ENCODE peak calls at places on chromosomes 7 and 10, in six cellular contexts. B is left ventricle myocardium inferior; Q is brain microvascular endothelial cell; K is CD8-positive, alpha-beta T cell; S is pancreas; L is spleen. A is an unnamed sample.
A peak's percentile ranks its signal among the peaks of the same experiment; 100 is the strongest.

GRCh38 chr7:30032310-30033125 is 4.3 kb downstream of the PLEKHA8 start:
- DNase-seq in B (no peak), L (no peak), S (no peak), Q (no peak), K (no peak), A (no peak)

GRCh38 chr10:133125901-133126300 is 34.1 kb upstream of the KNDC1 start:
- DNase-seq in Q (no peak), L (no peak), B (peak; percentile 7), S (peak; percentile 27), K (no peak), A (no peak)

GRCh38 chr7:6028563-6028962 is 2.6 kb upstream of the ANKRD61 start:
- DNase-seq in K (no peak), Q (no peak), S (no peak), L (no peak), B (no peak), A (no peak)

GRCh38 chr10:89274928-89275327 is 23.4 kb upstream of the LIPA start:
- DNase-seq in L (no peak), S (no peak), K (no peak), B (no peak), Q (no peak), A (no peak)

GRCh38 chr10:96924861-96925260 is 92.8 kb downstream of the LCOR start:
- DNase-seq in L (no peak), B (no peak), S (no peak), Q (no peak), K (no peak), A (no peak)

GRCh38 chr10:108544500-108545120 is 1378.7 kb downstream of the XPNPEP1 start:
- DNase-seq in B (peak; percentile 33), Q (peak; percentile 34), L (peak; percentile 85), S (peak; percentile 87), K (no peak), A (no peak)

GRCh38 chr7:66105263-66105748 is 9.3 kb upstream of the CRCP start:
- DNase-seq in K (no peak), B (no peak), L (no peak), Q (no peak), S (no peak), A (no peak)

GRCh38 chr7:134645935-134646334 is 718 bp upstream of the BPGM start:
- DNase-seq in Q (peak; percentile 52), S (no peak), B (no peak), L (no peak), K (no peak), A (no peak)

GRCh38 chr7:52064493-52064892 is 747.9 kb upstream of the COBL start:
- DNase-seq in K (no peak), Q (no peak), L (no peak), S (no peak), B (no peak), A (no peak)

GRCh38 chr7:30244340-30244739 is 40.1 kb upstream of the ZNRF2 start:
- DNase-seq in K (no peak), B (no peak), L (no peak), Q (no peak), S (no peak), A (no peak)

GRCh38 chr7:28263622-28264266 is 83.1 kb upstream of the JAZF1 start:
- DNase-seq in B (no peak), S (no peak), K (no peak), L (no peak), Q (no peak), A (no peak)

GRCh38 chr7:101717986-101718746 is 89.1 kb upstream of the MYL10 start:
- DNase-seq in B (peak; percentile 20), Q (peak; percentile 46), K (no peak), S (no peak), L (no peak), A (no peak)

GRCh38 chr7:86826948-86827347 is 183.2 kb downstream of the GRM3 start:
- DNase-seq in K (no peak), S (no peak), L (no peak), B (no peak), Q (no peak), A (no peak)

GRCh38 chr7:2577914-2578680 is 19.3 kb downstream of the IQCE start:
- DNase-seq in S (no peak), Q (no peak), K (no peak), L (no peak), B (no peak), A (no peak)
- H3K4me3 ChIP-seq in S (no peak overlapping the region), Q (no peak overlapping the region), K (no peak overlapping the region), L (no peak overlapping the region), B (no peak overlapping the region), A (no peak overlapping the region)

GRCh38 chr7:136600475-136600874 is 268.0 kb upstream of the CHRM2 start:
- DNase-seq in B (no peak), L (no peak), K (no peak), Q (no peak), S (no peak), A (no peak)
- H3K4me3 ChIP-seq in B (no peak overlapping the region), L (no peak overlapping the region), K (no peak overlapping the region), Q (no peak overlapping the region), S (no peak overlapping the region), A (no peak overlapping the region)

DNA sequence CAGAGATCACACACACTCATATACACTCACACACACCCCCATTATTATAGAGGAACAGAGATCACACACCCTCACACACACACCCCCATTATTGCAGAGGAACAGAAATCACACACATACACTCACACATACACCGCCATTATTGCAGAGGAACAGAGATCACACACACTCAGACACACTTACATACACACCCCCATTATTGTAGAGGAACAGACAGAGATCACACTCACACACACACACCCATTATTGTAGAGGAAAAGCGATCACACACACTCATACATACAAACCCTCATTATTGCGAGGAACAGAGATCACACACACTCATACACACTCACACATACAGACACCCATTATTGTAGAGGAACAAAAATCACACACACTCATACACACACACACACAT is 239.0 kb downstream of the BUB3 start:
- DNase-seq in B (no peak), K (no peak), L (no peak), Q (no peak), S (no peak), A (no peak)
- H3K4me3 ChIP-seq in B (no peak overlapping the region), K (no peak overlapping the region), L (no peak overlapping the region), Q (no peak overlapping the region), S (no peak overlapping the region), A (no peak overlapping the region)

GRCh38 chr10:10824611-10825148 is 193.0 kb upstream of the CELF2 start:
- DNase-seq in B (no peak), S (no peak), K (no peak), Q (peak; percentile 92), L (no peak), A (no peak)

GRCh38 chr10:10826125-10826524 is 191.5 kb upstream of the CELF2 start:
- DNase-seq in Q (peak; percentile 88), K (no peak), L (no peak), S (no peak), B (no peak), A (no peak)

GRCh38 chr10:10833955-10834354 is 183.7 kb upstream of the CELF2 start:
- DNase-seq in B (no peak), S (no peak), Q (no peak), L (no peak), K (no peak), A (no peak)

GRCh38 chr10:10831085-10831484 is 186.6 kb upstream of the CELF2 start:
- DNase-seq in S (no peak), K (no peak), Q (peak; percentile 85), B (no peak), L (no peak), A (no peak)

GRCh38 chr10:10830316-10831061 is 187.2 kb upstream of the CELF2 start:
- DNase-seq in K (no peak), L (no peak), B (no peak), S (no peak), Q (peak; percentile 86), A (no peak)
- H3K4me3 ChIP-seq in K (no peak overlapping the region), L (no peak overlapping the region), B (peak overlapping the region; percentile 15), S (no peak overlapping the region), Q (no peak overlapping the region), A (no peak overlapping the region)

GRCh38 chr7:112171673-112172072 is 34.5 kb downstream of the DOCK4 start:
- DNase-seq in L (no peak), K (no peak), Q (no peak), B (no peak), S (no peak), A (no peak)
- H3K4me3 ChIP-seq in L (no peak overlapping the region), K (no peak overlapping the region), Q (no peak overlapping the region), B (no peak overlapping the region), S (no peak overlapping the region), A (no peak overlapping the region)

DNA sequence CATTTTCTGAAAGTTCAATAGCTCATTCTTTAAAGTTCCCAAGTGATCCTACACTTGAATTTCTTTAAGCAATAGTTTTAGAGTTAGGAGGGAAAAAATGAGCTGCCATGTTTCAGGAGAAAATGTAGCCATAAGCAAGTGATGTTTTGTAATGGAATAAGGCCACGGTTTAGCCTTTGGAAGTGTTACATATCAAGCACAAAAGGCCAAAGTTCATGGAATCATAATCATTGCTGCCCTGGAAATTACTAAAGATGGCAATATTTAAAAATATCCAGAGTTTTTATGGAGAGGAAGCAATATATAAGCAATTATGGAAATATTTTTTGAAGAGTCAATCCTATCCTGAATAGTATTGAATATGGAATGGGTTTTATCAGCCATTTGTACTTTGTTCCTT is 68.4 kb downstream of the ETV1 start:
- DNase-seq in B (no peak), S (no peak), K (no peak), Q (no peak), L (no peak), A (no peak)
- H3K4me3 ChIP-seq in B (no peak overlapping the region), S (no peak overlapping the region), K (no peak overlapping the region), Q (no peak overlapping the region), L (no peak overlapping the region), A (no peak overlapping the region)

DNA sequence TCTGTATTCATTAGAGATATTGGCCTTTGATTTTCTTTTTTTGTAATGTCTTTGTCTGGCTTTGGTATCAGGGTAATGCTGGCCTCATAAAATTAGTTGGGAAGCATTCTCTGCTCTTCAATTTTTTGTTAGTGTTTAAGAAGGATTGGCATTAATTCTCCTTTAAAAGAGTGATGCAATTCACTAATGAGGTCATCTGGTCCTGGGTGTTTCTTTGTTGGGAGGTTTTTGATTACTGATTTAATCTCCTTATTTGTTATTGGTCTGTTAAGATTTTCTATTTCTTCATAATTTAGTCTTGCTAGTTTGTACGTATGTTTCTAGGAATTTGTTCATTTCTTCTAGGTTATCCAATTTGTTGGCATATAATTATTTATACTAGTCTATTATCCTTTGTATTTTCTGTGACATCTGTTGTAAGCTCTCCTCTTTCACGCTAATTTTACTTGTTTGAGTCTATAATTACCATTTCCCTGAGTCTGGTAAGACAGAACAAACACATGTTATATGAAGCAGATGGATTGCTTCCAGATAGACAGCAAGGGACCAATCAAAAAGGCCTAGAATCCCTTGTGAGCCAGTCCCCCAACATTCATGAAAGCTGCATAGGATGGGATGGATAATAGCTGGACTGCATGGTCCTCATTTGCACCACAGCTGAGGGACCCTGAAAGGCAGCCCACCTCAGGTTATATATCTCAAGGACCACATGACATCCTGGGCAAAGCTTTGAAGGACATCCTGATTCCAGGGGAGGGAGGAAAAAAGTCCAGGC is 54.4 kb downstream of the MTPAP start:
- DNase-seq in Q (no peak), B (no peak), K (no peak), S (no peak), L (no peak), A (no peak)
- H3K4me3 ChIP-seq in Q (no peak overlapping the region), B (no peak overlapping the region), K (no peak overlapping the region), S (no peak overlapping the region), L (no peak overlapping the region), A (no peak overlapping the region)

A was measured in SK-N-MC.